ENCODE peak calls at places on chromosomes 13 and 19, in seven cellular contexts. I is left ventricle myocardium superior, H is trophoblast cell, B is Peyer's patch, L is Calu3, K is D341Med, W is naive B cell. C is an unnamed sample.

GRCh38 chr13:85508683-85509329 is 290.4 kb downstream of the SLITRK6 start:
- DNase-seq in H (no peak), L (no peak), K (no peak), I (no peak), B (no peak), W (no peak), C (no peak)

GRCh38 chr13:100388923-100389322 is 199.7 kb downstream of the GGACT start:
- DNase-seq in I (no peak), H (no peak), K (no peak), L (no peak), B (no peak), W (no peak), C (no peak)

GRCh38 chr19:55173186-55173716 is 6.8 kb upstream of the DNAAF3 start:
- DNase-seq in K (no peak), L (no peak), B (no peak), W (no peak), H (no peak), I (peak), C (no peak)

GRCh38 chr13:113855012-113855921 is 8.6 kb downstream of the GAS6 start:
- DNase-seq in B (no peak), W (no peak), K (peak), L (no peak), H (no peak), I (peak), C (no peak)

GRCh38 chr19:50520822-50521465 is 7.2 kb upstream of the ASPDH start:
- DNase-seq in H (no peak), B (no peak), L (no peak), I (no peak), W (no peak), K (no peak), C (no peak)

GRCh38 chr19:2464389-2464788 is 7.6 kb upstream of the LMNB2 start:
- DNase-seq in B (no peak), W (no peak), K (no peak), H (no peak), I (no peak), L (no peak), C (no peak)

GRCh38 chr19:14536926-14537692 is 7.7 kb downstream of the TECR start:
- DNase-seq in L (peak), I (peak), K (peak), B (no peak), W (no peak), H (peak), C (no peak)

GRCh38 chr13:86841264-86841663 is 829.9 kb upstream of the SLITRK5 start:
- DNase-seq in K (no peak), L (no peak), H (no peak), I (no peak), B (no peak), W (no peak), C (no peak)

GRCh38 chr13:62129000-62129551 is 713.4 kb upstream of the PCDH20 start:
- DNase-seq in W (no peak), B (no peak), H (no peak), K (no peak), L (no peak), I (no peak), C (no peak)

GRCh38 chr19:14954071-14954655 is 12.9 kb downstream of the OR7C2 start:
- DNase-seq in B (no peak), W (no peak), H (no peak), L (peak), K (no peak), I (no peak), C (no peak)

GRCh38 chr19:53365899-53366493 is 491 bp downstream of the ZNF525 start:
- DNase-seq in B (peak), H (peak), L (peak), W (no peak), I (peak), K (peak), C (peak)